ENCODE peak calls at places on chromosome X, in seven cellular contexts. One of them, this sample, is unnamed.

GRCh38 chrX:42720209-42720608 is 57.8 kb downstream of the PPP1R2C start:
- DNase-seq in brain microvascular endothelial cell: no peak
- DNase-seq in lung: no peak
- DNase-seq in tibial artery: no peak
- DNase-seq in fibroblast of mammary gland: no peak
- DNase-seq in esophagus squamous epithelium: no peak
- DNase-seq in AG10803: no peak
- DNase-seq in this sample: no peak

GRCh38 chrX:97039363-97040029 is 155.8 kb downstream of the RPA4 start:
- DNase-seq in brain microvascular endothelial cell: peak; percentile 47
- DNase-seq in lung: no peak
- DNase-seq in fibroblast of mammary gland: peak; percentile 53
- DNase-seq in tibial artery: peak; percentile 21
- DNase-seq in esophagus squamous epithelium: no peak
- DNase-seq in AG10803: peak; percentile 0
- DNase-seq in this sample: peak; percentile 67

GRCh38 chrX:13938053-13938765 is 91.5 kb downstream of the GEMIN8 start:
- DNase-seq in lung: no peak
- DNase-seq in AG10803: no peak
- DNase-seq in tibial artery: peak; percentile 22
- DNase-seq in fibroblast of mammary gland: no peak
- DNase-seq in esophagus squamous epithelium: no peak
- DNase-seq in brain microvascular endothelial cell: no peak
- DNase-seq in this sample: no peak

GRCh38 chrX:41045960-41046567 is 39.2 kb upstream of the USP9X start:
- DNase-seq in fibroblast of mammary gland: peak; percentile 71
- DNase-seq in tibial artery: no peak
- DNase-seq in brain microvascular endothelial cell: no peak
- DNase-seq in lung: no peak
- DNase-seq in AG10803: peak; percentile 84
- DNase-seq in esophagus squamous epithelium: no peak
- DNase-seq in this sample: peak; percentile 90

GRCh38 chrX:68831405-68832100 is 2.7 kb downstream of the EFNB1 start:
- DNase-seq in brain microvascular endothelial cell: no peak
- DNase-seq in lung: no peak
- DNase-seq in tibial artery: no peak
- DNase-seq in esophagus squamous epithelium: no peak
- DNase-seq in fibroblast of mammary gland: no peak
- DNase-seq in AG10803: no peak
- DNase-seq in this sample: peak; percentile 16

GRCh38 chrX:84168095-84168494 is 19.9 kb downstream of the RPS6KA6 start:
- DNase-seq in tibial artery: no peak
- DNase-seq in lung: no peak
- DNase-seq in fibroblast of mammary gland: peak; percentile 56
- DNase-seq in esophagus squamous epithelium: no peak
- DNase-seq in AG10803: peak; percentile 24
- DNase-seq in brain microvascular endothelial cell: no peak
- DNase-seq in this sample: no peak

GRCh38 chrX:42290608-42291007 is 367.3 kb upstream of the CASK start:
- DNase-seq in AG10803: peak; percentile 2
- DNase-seq in brain microvascular endothelial cell: peak; percentile 1
- DNase-seq in tibial artery: no peak
- DNase-seq in lung: no peak
- DNase-seq in esophagus squamous epithelium: no peak
- DNase-seq in fibroblast of mammary gland: peak; percentile 6
- DNase-seq in this sample: peak; percentile 2

GRCh38 chrX:154355094-154355775 is 19.2 kb downstream of the FLNA start:
- DNase-seq in lung: peak; percentile 82
- DNase-seq in esophagus squamous epithelium: no peak
- DNase-seq in brain microvascular endothelial cell: no peak
- DNase-seq in tibial artery: no peak
- DNase-seq in fibroblast of mammary gland: no peak
- DNase-seq in AG10803: no peak
- DNase-seq in this sample: no peak

GRCh38 chrX:129472116-129472515 is 51.2 kb downstream of the SMARCA1 start:
- DNase-seq in esophagus squamous epithelium: no peak
- DNase-seq in brain microvascular endothelial cell: no peak
- DNase-seq in fibroblast of mammary gland: peak; percentile 61
- DNase-seq in tibial artery: no peak
- DNase-seq in lung: no peak
- DNase-seq in AG10803: peak; percentile 36
- DNase-seq in this sample: peak; percentile 56

GRCh38 chrX:10952619-10953018 is 158.5 kb upstream of the HCCS start:
- DNase-seq in lung: no peak
- DNase-seq in fibroblast of mammary gland: peak; percentile 16
- DNase-seq in esophagus squamous epithelium: no peak
- DNase-seq in brain microvascular endothelial cell: no peak
- DNase-seq in AG10803: peak; percentile 12
- DNase-seq in tibial artery: peak; percentile 25
- DNase-seq in this sample: peak; percentile 29

GRCh38 chrX:134526399-134526798 is 66.4 kb downstream of the HPRT1 start:
- DNase-seq in AG10803: no peak
- DNase-seq in lung: no peak
- DNase-seq in tibial artery: no peak
- DNase-seq in brain microvascular endothelial cell: no peak
- DNase-seq in fibroblast of mammary gland: no peak
- DNase-seq in esophagus squamous epithelium: no peak
- DNase-seq in this sample: no peak

GRCh38 chrX:48573690-48574269 is 504 bp upstream of the RBM3 start:
- DNase-seq in lung: peak; percentile 39
- DNase-seq in tibial artery: peak; percentile 36
- DNase-seq in brain microvascular endothelial cell: peak; percentile 22
- DNase-seq in fibroblast of mammary gland: no peak
- DNase-seq in AG10803: no peak
- DNase-seq in esophagus squamous epithelium: no peak
- DNase-seq in this sample: no peak

GRCh38 chrX:3142259-3143042 is 101.2 kb downstream of the ARSF start:
- DNase-seq in esophagus squamous epithelium: no peak
- DNase-seq in brain microvascular endothelial cell: no peak
- DNase-seq in fibroblast of mammary gland: no peak
- DNase-seq in AG10803: no peak
- DNase-seq in tibial artery: no peak
- DNase-seq in lung: no peak
- DNase-seq in this sample: no peak

GRCh38 chrX:115539841-115540240 is 21.1 kb upstream of the PLS3 start:
- DNase-seq in tibial artery: no peak
- DNase-seq in brain microvascular endothelial cell: peak; percentile 14
- DNase-seq in lung: no peak
- DNase-seq in AG10803: no peak
- DNase-seq in fibroblast of mammary gland: no peak
- DNase-seq in esophagus squamous epithelium: no peak
- DNase-seq in this sample: no peak

GRCh38 chrX:76183289-76184057 is 10.6 kb downstream of the PBDC1 start:
- DNase-seq in esophagus squamous epithelium: no peak
- DNase-seq in AG10803: peak; percentile 52
- DNase-seq in fibroblast of mammary gland: peak; percentile 65
- DNase-seq in tibial artery: no peak
- DNase-seq in brain microvascular endothelial cell: peak; percentile 18
- DNase-seq in lung: no peak
- DNase-seq in this sample: peak; percentile 17

GRCh38 chrX:152824841-152825374 is 5.6 kb downstream of the CETN2 start:
- DNase-seq in brain microvascular endothelial cell: no peak
- DNase-seq in tibial artery: no peak
- DNase-seq in fibroblast of mammary gland: peak; percentile 48
- DNase-seq in AG10803: no peak
- DNase-seq in esophagus squamous epithelium: no peak
- DNase-seq in lung: no peak
- DNase-seq in this sample: no peak

GRCh38 chrX:43448688-43449087 is 207.4 kb upstream of the MAOA start:
- DNase-seq in tibial artery: no peak
- DNase-seq in brain microvascular endothelial cell: no peak
- DNase-seq in lung: no peak
- DNase-seq in esophagus squamous epithelium: no peak
- DNase-seq in fibroblast of mammary gland: no peak
- DNase-seq in AG10803: no peak
- DNase-seq in this sample: no peak

GRCh38 chrX:134444681-134445080 is 15.3 kb upstream of the HPRT1 start:
- DNase-seq in lung: no peak
- DNase-seq in AG10803: no peak
- DNase-seq in fibroblast of mammary gland: no peak
- DNase-seq in brain microvascular endothelial cell: no peak
- DNase-seq in esophagus squamous epithelium: no peak
- DNase-seq in tibial artery: no peak
- DNase-seq in this sample: no peak

GRCh38 chrX:45322382-45322781 is 121.7 kb upstream of the DIPK2B start:
- DNase-seq in fibroblast of mammary gland: peak; percentile 88
- DNase-seq in AG10803: peak; percentile 86
- DNase-seq in brain microvascular endothelial cell: peak; percentile 61
- DNase-seq in esophagus squamous epithelium: no peak
- DNase-seq in lung: peak; percentile 34
- DNase-seq in tibial artery: peak; percentile 20
- DNase-seq in this sample: peak; percentile 87

GRCh38 chrX:24775891-24776290 is 82.2 kb downstream of the POLA1 start:
- DNase-seq in fibroblast of mammary gland: no peak
- DNase-seq in esophagus squamous epithelium: no peak
- DNase-seq in AG10803: no peak
- DNase-seq in tibial artery: no peak
- DNase-seq in brain microvascular endothelial cell: no peak
- DNase-seq in lung: no peak
- DNase-seq in this sample: no peak

GRCh38 chrX:93422693-93423092 is 250.7 kb downstream of the NAP1L3 start:
- DNase-seq in brain microvascular endothelial cell: no peak
- DNase-seq in lung: no peak
- DNase-seq in esophagus squamous epithelium: no peak
- DNase-seq in AG10803: no peak
- DNase-seq in tibial artery: no peak
- DNase-seq in fibroblast of mammary gland: peak; percentile 14
- DNase-seq in this sample: peak; percentile 3

GRCh38 chrX:154046262-154046771 is 26.6 kb upstream of the IRAK1 start:
- DNase-seq in brain microvascular endothelial cell: peak; percentile 84
- DNase-seq in esophagus squamous epithelium: no peak
- DNase-seq in fibroblast of mammary gland: peak; percentile 69
- DNase-seq in lung: no peak
- DNase-seq in AG10803: peak; percentile 87
- DNase-seq in tibial artery: peak; percentile 60
- DNase-seq in this sample: peak; percentile 96

GRCh38 chrX:9706426-9706825 is 59.2 kb downstream of the GPR143 start:
- DNase-seq in lung: no peak
- DNase-seq in esophagus squamous epithelium: no peak
- DNase-seq in tibial artery: no peak
- DNase-seq in fibroblast of mammary gland: no peak
- DNase-seq in AG10803: no peak
- DNase-seq in brain microvascular endothelial cell: no peak
- DNase-seq in this sample: no peak

GRCh38 chrX:46690818-46691217 is 68.1 kb downstream of the SLC9A7 start:
- DNase-seq in lung: no peak
- DNase-seq in AG10803: no peak
- DNase-seq in esophagus squamous epithelium: no peak
- DNase-seq in brain microvascular endothelial cell: no peak
- DNase-seq in tibial artery: no peak
- DNase-seq in fibroblast of mammary gland: no peak
- DNase-seq in this sample: no peak

GRCh38 chrX:40140706-40141499 is 43.1 kb upstream of the BCOR start:
- DNase-seq in AG10803: peak; percentile 69
- DNase-seq in esophagus squamous epithelium: no peak
- DNase-seq in tibial artery: peak; percentile 51
- DNase-seq in lung: no peak
- DNase-seq in brain microvascular endothelial cell: no peak
- DNase-seq in fibroblast of mammary gland: peak; percentile 28
- DNase-seq in this sample: peak; percentile 76

GRCh38 chrX:53312946-53313745 is 31.8 kb upstream of the IQSEC2 start:
- DNase-seq in tibial artery: peak; percentile 48
- DNase-seq in esophagus squamous epithelium: no peak
- DNase-seq in lung: peak; percentile 71
- DNase-seq in AG10803: peak; percentile 43
- DNase-seq in brain microvascular endothelial cell: peak; percentile 68
- DNase-seq in fibroblast of mammary gland: peak; percentile 68
- DNase-seq in this sample: peak; percentile 66

GRCh38 chrX:134718329-134719317 is 60.4 kb upstream of the PLAC1 start:
- DNase-seq in AG10803: peak; percentile 98
- DNase-seq in fibroblast of mammary gland: peak; percentile 96
- DNase-seq in tibial artery: peak; percentile 42
- DNase-seq in esophagus squamous epithelium: no peak
- DNase-seq in lung: peak; percentile 68
- DNase-seq in brain microvascular endothelial cell: peak; percentile 60
- DNase-seq in this sample: peak; percentile 94

GRCh38 chrX:13463608-13464007 is 105.8 kb upstream of the EGFL6 start:
- DNase-seq in fibroblast of mammary gland: peak; percentile 97
- DNase-seq in brain microvascular endothelial cell: peak; percentile 80
- DNase-seq in esophagus squamous epithelium: no peak
- DNase-seq in tibial artery: peak; percentile 54
- DNase-seq in lung: no peak
- DNase-seq in AG10803: peak; percentile 87
- DNase-seq in this sample: peak; percentile 77

GRCh38 chrX:20529301-20529700 is 262.6 kb upstream of the RPS6KA3 start:
- DNase-seq in lung: no peak
- DNase-seq in tibial artery: no peak
- DNase-seq in fibroblast of mammary gland: no peak
- DNase-seq in brain microvascular endothelial cell: no peak
- DNase-seq in AG10803: no peak
- DNase-seq in esophagus squamous epithelium: no peak
- DNase-seq in this sample: no peak
- TF ChIP-seq CTCF in lung: no peak
- TF ChIP-seq CTCF in tibial artery: no peak
- TF ChIP-seq CTCF in fibroblast of mammary gland: no peak
- TF ChIP-seq CTCF in brain microvascular endothelial cell: no peak
- TF ChIP-seq CTCF in AG10803: no peak
- TF ChIP-seq CTCF in esophagus squamous epithelium: no peak
- TF ChIP-seq CTCF in this sample: no peak

GRCh38 chrX:623268-623598 is 7.4 kb upstream of the SHOX start:
- DNase-seq in AG10803: no peak
- DNase-seq in tibial artery: no peak
- DNase-seq in lung: no peak
- DNase-seq in brain microvascular endothelial cell: no peak
- DNase-seq in esophagus squamous epithelium: no peak
- DNase-seq in fibroblast of mammary gland: no peak
- DNase-seq in this sample: no peak
- H3K4me3 ChIP-seq in AG10803: no peak overlapping the region
- H3K4me3 ChIP-seq in tibial artery: no peak overlapping the region
- H3K4me3 ChIP-seq in lung: no peak overlapping the region
- H3K4me3 ChIP-seq in brain microvascular endothelial cell: no peak overlapping the region
- H3K4me3 ChIP-seq in esophagus squamous epithelium: no peak overlapping the region
- H3K4me3 ChIP-seq in fibroblast of mammary gland: no peak overlapping the region
- H3K4me3 ChIP-seq in this sample: no peak overlapping the region

GRCh38 chrX:31800219-31800618 is 728.4 kb upstream of the FTHL17 start:
- DNase-seq in tibial artery: no peak
- DNase-seq in fibroblast of mammary gland: no peak
- DNase-seq in lung: no peak
- DNase-seq in brain microvascular endothelial cell: no peak
- DNase-seq in esophagus squamous epithelium: no peak
- DNase-seq in AG10803: no peak
- DNase-seq in this sample: no peak
- TF ChIP-seq CTCF in tibial artery: no peak
- TF ChIP-seq CTCF in fibroblast of mammary gland: no peak
- TF ChIP-seq CTCF in lung: no peak
- TF ChIP-seq CTCF in brain microvascular endothelial cell: no peak
- TF ChIP-seq CTCF in esophagus squamous epithelium: no peak
- TF ChIP-seq CTCF in AG10803: no peak
- TF ChIP-seq CTCF in this sample: no peak

DNA sequence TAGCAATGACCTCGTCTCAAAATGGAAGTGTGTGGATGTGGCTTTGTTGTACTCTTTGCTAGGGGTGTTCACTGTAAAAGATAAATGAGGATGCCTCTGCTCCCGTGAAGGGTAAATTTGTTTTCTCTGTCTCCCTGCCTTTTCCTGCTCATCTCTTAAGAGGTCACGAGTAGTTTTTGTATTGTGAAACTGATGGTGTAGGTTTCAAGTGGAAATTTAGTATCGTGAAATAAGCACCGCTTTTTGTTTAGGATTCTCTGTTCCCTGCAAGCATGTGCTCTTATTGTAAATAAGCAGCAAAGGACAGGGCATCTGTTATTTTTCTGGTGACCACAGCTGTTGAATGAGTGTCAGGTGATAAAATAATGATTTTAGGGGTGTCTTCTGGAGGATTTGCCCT is 104.6 kb downstream of the PHEX start:
- DNase-seq in esophagus squamous epithelium: no peak
- DNase-seq in fibroblast of mammary gland: peak; percentile 25
- DNase-seq in brain microvascular endothelial cell: no peak
- DNase-seq in AG10803: no peak
- DNase-seq in lung: no peak
- DNase-seq in tibial artery: no peak
- DNase-seq in this sample: no peak
- H3K4me3 ChIP-seq in esophagus squamous epithelium: no peak overlapping the region
- H3K4me3 ChIP-seq in fibroblast of mammary gland: no peak overlapping the region
- H3K4me3 ChIP-seq in brain microvascular endothelial cell: no peak overlapping the region
- H3K4me3 ChIP-seq in AG10803: no peak overlapping the region
- H3K4me3 ChIP-seq in lung: no peak overlapping the region
- H3K4me3 ChIP-seq in tibial artery: no peak overlapping the region
- H3K4me3 ChIP-seq in this sample: no peak overlapping the region